ENCODE peak calls at places on chromosomes 4 and X, in four cellular contexts. K is GM23248, Z is activated B cell treated with CpG ODN at 0.5 μM for 24 hours, I is T follicular helper cell. A is an unnamed sample.

GRCh38 chrX:119871245-119871598 is 311 bp downstream of the RNF113A start:
- DNase-seq in I (peak), Z (no peak), K (no peak), A (no peak)

GRCh38 chr4:85514783-85515182 is 39.8 kb downstream of the ARHGAP24 start:
- DNase-seq in K (no peak), I (no peak), Z (no peak), A (no peak)

GRCh38 chr4:55838356-55838755 is 15.1 kb upstream of the EXOC1 start:
- DNase-seq in I (no peak), K (peak), Z (no peak), A (no peak)

GRCh38 chrX:74422029-74422352 is 698 bp downstream of the SLC16A2 start:
- DNase-seq in Z (no peak), K (no peak), I (no peak), A (no peak)

GRCh38 chr4:168710353-168710946 is 213.6 kb downstream of the PALLD start:
- DNase-seq in Z (no peak), I (no peak), K (peak), A (peak)

GRCh38 chrX:47941423-47941822 is 62.4 kb downstream of the ZNF182 start:
- DNase-seq in K (no peak), Z (no peak), I (no peak), A (no peak)

GRCh38 chrX:12370444-12371089 is 232.3 kb downstream of the FRMPD4 start:
- DNase-seq in Z (no peak), I (no peak), K (peak), A (peak)

GRCh38 chr4:8385611-8386010 is 54.9 kb downstream of the ACOX3 start:
- DNase-seq in I (no peak), K (no peak), Z (no peak), A (no peak)

GRCh38 chrX:67724359-67725110 is 180.7 kb downstream of the AR start:
- DNase-seq in Z (no peak), K (peak), I (no peak), A (no peak)

GRCh38 chr4:4578981-4579380 is 37.1 kb upstream of the STX18 start:
- DNase-seq in I (no peak), Z (no peak), K (no peak), A (no peak)

GRCh38 chr4:20028694-20029093 is 223.0 kb upstream of the SLIT2 start:
- DNase-seq in K (peak), Z (no peak), I (no peak), A (no peak)

GRCh38 chr4:96677499-96677898 is 837.6 kb downstream of the PDHA2 start:
- DNase-seq in Z (no peak), K (no peak), I (no peak), A (no peak)